ENCODE peak calls at places on chromosome 20, in seven cellular contexts. S, R, N, P, B, O and H are unnamed samples.

GRCh38 chr20:47502801-47503239 is 1.1 kb downstream of the NCOA3 start:
- DNase-seq in S (no peak), R (peak), N (no peak), P (no peak), B (peak), O (peak), H (no peak)

GRCh38 chr20:32727663-32728062 is 15.6 kb downstream of the COMMD7 start:
- DNase-seq in S (no peak), R (peak), N (no peak), P (no peak), B (no peak), O (no peak), H (no peak)

GRCh38 chr20:25353754-25354705 is 36.6 kb downstream of the ABHD12 start:
- DNase-seq in S (no peak), R (no peak), N (no peak), P (no peak), B (no peak), O (no peak), H (no peak)

GRCh38 chr20:1281279-1282057 is 15.4 kb downstream of the SNPH start:
- DNase-seq in S (peak), R (no peak), N (no peak), P (no peak), B (peak), O (no peak), H (no peak)

GRCh38 chr20:31695849-31696804 is 26.5 kb downstream of the BCL2L1 start:
- DNase-seq in S (no peak), R (no peak), N (no peak), P (no peak), B (no peak), O (peak), H (no peak)

GRCh38 chr20:34301587-34302311 is 1.4 kb downstream of the AHCY start:
- DNase-seq in S (no peak), R (no peak), N (no peak), P (no peak), B (no peak), O (no peak), H (no peak)

GRCh38 chr20:53579581-53580375 is 13.9 kb downstream of the ZNF217 start:
- DNase-seq in S (no peak), R (no peak), N (no peak), P (no peak), B (no peak), O (peak), H (no peak)

GRCh38 chr20:8144282-8145245 is 12.5 kb downstream of the PLCB1 start:
- DNase-seq in S (no peak), R (peak), N (no peak), P (no peak), B (no peak), O (no peak), H (no peak)